ENCODE peak calls at places on chromosomes 1 and 21, in five cellular contexts. V is mucosa of descending colon, U is kidney glomerular epithelial cell, C is upper lobe of left lung, H is activated B cell treated with CpG ODN at 0.5 μM for 24 hours. T is an unnamed sample.

GRCh38 chr1:150961756-150962155 is 12.9 kb downstream of the CERS2 start:
- DNase-seq in V (no peak), U (no peak), C (no peak), H (no peak), T (no peak)

GRCh38 chr1:183276386-183276785 is 90.3 kb downstream of the LAMC2 start:
- DNase-seq in V (no peak), U (no peak), C (no peak), H (no peak), T (no peak)

GRCh38 chr21:45534591-45535331 is 7.5 kb downstream of the SLC19A1 start:
- DNase-seq in V (peak; percentile 86), U (no peak), C (peak; percentile 52), H (no peak), T (peak; percentile 55)

GRCh38 chr21:45415188-45415942 is 10.4 kb downstream of the COL18A1 start:
- DNase-seq in V (peak; percentile 12), U (no peak), C (no peak), H (no peak), T (no peak)

GRCh38 chr1:7862211-7863060 is 9.6 kb upstream of the UTS2 start:
- DNase-seq in V (no peak), U (no peak), C (no peak), H (no peak), T (no peak)

GRCh38 chr1:6475381-6476133 is 9.6 kb upstream of the TNFRSF25 start:
- DNase-seq in V (peak; percentile 89), U (peak; percentile 37), C (peak; percentile 73), H (peak; percentile 70), T (peak; percentile 53)

GRCh38 chr21:33884361-33885157 is 31.0 kb downstream of the ATP5PO start:
- DNase-seq in V (no peak), U (no peak), C (no peak), H (no peak), T (no peak)

GRCh38 chr1:154404984-154405761 is at the start of gene IL6R:
- DNase-seq in V (peak; percentile 92), U (peak; percentile 82), C (peak; percentile 96), H (peak; percentile 68), T (peak; percentile 89)

GRCh38 chr1:85359874-85360708 is 83.7 kb upstream of the BCL10 start:
- DNase-seq in V (no peak), U (no peak), C (no peak), H (no peak), T (no peak)

GRCh38 chr1:16155537-16156410 is at the start of gene EPHA2:
- DNase-seq in V (peak; percentile 94), U (peak; percentile 91), C (peak; percentile 91), H (no peak), T (peak; percentile 59)

GRCh38 chr1:151277249-151277648 is 4.8 kb upstream of the ZNF687 start:
- DNase-seq in V (no peak), U (no peak), C (no peak), H (no peak), T (peak; percentile 78)

GRCh38 chr1:25028910-25029599 is 99.0 kb upstream of the RUNX3 start:
- DNase-seq in V (no peak), U (no peak), C (no peak), H (no peak), T (no peak)

GRCh38 chr1:66533804-66534745 is at the start of gene SGIP1:
- DNase-seq in V (peak; percentile 34), U (peak; percentile 45), C (peak; percentile 49), H (no peak), T (no peak)

T was measured in KBM-7.